ENCODE peak calls at places on chromosome 12, in six cellular contexts. E is hepatocyte; W is substantia nigra; L is mammary epithelial cell; V is CD8-positive, alpha-beta memory T cell; D is heart left ventricle. P is an unnamed sample.
A peak's percentile ranks its signal among the peaks of the same experiment; 100 is the strongest.

GRCh38 chr12:102681747-102682146 is 201.4 kb upstream of the IGF1 start:
- DNase-seq in W (no peak), D (no peak), E (no peak), L (no peak), V (no peak), P (no peak)

GRCh38 chr12:1115471-1116242 is 124.6 kb downstream of the ERC1 start:
- DNase-seq in W (no peak), E (no peak), L (peak; percentile 92), D (no peak), V (no peak), P (no peak)

GRCh38 chr12:114450511-114451300 is 44.8 kb upstream of the TBX5 start:
- DNase-seq in L (no peak), V (no peak), E (no peak), D (no peak), W (no peak), P (no peak)

GRCh38 chr12:76226397-76226796 is 121.8 kb downstream of the BBS10 start:
- DNase-seq in E (no peak), D (no peak), L (no peak), V (no peak), W (no peak), P (no peak)

GRCh38 chr12:132014915-132015280 is 65.2 kb downstream of the EP400 start:
- DNase-seq in W (no peak), E (no peak), L (no peak), D (no peak), V (no peak), P (no peak)

GRCh38 chr12:117142094-117142493 is 42.9 kb upstream of the TESC start:
- DNase-seq in D (no peak), V (no peak), W (no peak), E (no peak), L (no peak), P (no peak)

GRCh38 chr12:13340149-13340548 is 143.6 kb downstream of the EMP1 start:
- DNase-seq in L (peak; percentile 44), D (no peak), E (no peak), W (no peak), V (no peak), P (no peak)

GRCh38 chr12:51846911-51847829 is 1.3 kb downstream of the FIGNL2 start:
- DNase-seq in D (peak; percentile 74), W (no peak), L (no peak), E (peak; percentile 84), V (peak; percentile 15), P (no peak)

GRCh38 chr12:118060301-118061010 is 523 bp downstream of the WSB2 start:
- DNase-seq in L (peak; percentile 14), E (peak; percentile 70), W (peak; percentile 44), D (peak; percentile 79), V (peak; percentile 29), P (peak; percentile 32)

GRCh38 chr12:76879710-76880025 is 849 bp upstream of the CSRP2 start:
- DNase-seq in W (no peak), E (no peak), D (no peak), L (no peak), V (no peak), P (no peak)

GRCh38 chr12:34604631-34605509 is 582.6 kb downstream of the ALG10 start:
- DNase-seq in L (no peak), W (no peak), V (no peak), D (peak; percentile 36), E (no peak), P (no peak)

GRCh38 chr12:57127101-57127709 is 1.1 kb upstream of the LRP1 start:
- DNase-seq in E (peak; percentile 89), L (peak; percentile 70), W (peak; percentile 51), V (peak; percentile 10), D (peak; percentile 82), P (peak; percentile 26)

GRCh38 chr12:6387541-6387940 is 3.6 kb downstream of the LTBR start:
- DNase-seq in V (no peak), D (no peak), L (no peak), E (no peak), W (no peak), P (no peak)

GRCh38 chr12:107775093-107775721 is 703 bp downstream of the ASCL4 start:
- DNase-seq in L (no peak), W (no peak), D (peak; percentile 61), V (no peak), E (peak; percentile 14), P (no peak)

GRCh38 chr12:115320967-115321366 is 637.0 kb upstream of the TBX3 start:
- DNase-seq in D (peak; percentile 63), E (no peak), V (no peak), W (no peak), L (no peak), P (no peak)

GRCh38 chr12:52358575-52359350 is 8.5 kb downstream of the KRT85 start:
- DNase-seq in E (no peak), D (no peak), V (peak; percentile 9), L (no peak), W (no peak), P (no peak)

GRCh38 chr12:123097521-123098084 is 53.3 kb downstream of the PITPNM2 start:
- DNase-seq in E (no peak), D (peak; percentile 81), W (no peak), L (no peak), V (no peak), P (no peak)

GRCh38 chr12:121494093-121494787 is 86.6 kb downstream of the KDM2B start:
- DNase-seq in E (peak; percentile 35), V (peak; percentile 51), W (peak; percentile 7), L (no peak), D (no peak), P (peak; percentile 53)

GRCh38 chr12:63808631-63809030 is 28.9 kb downstream of the RXYLT1 start:
- DNase-seq in W (no peak), L (no peak), E (no peak), V (no peak), D (no peak), P (no peak)

GRCh38 chr12:122167328-122167925 is 6.6 kb downstream of the IL31 start:
- DNase-seq in L (no peak), D (no peak), E (no peak), W (no peak), V (no peak), P (no peak)

GRCh38 chr12:57224973-57225679 is 4.4 kb upstream of the SHMT2 start:
- DNase-seq in L (no peak), V (peak; percentile 44), W (no peak), E (peak; percentile 72), D (no peak), P (peak; percentile 58)

GRCh38 chr12:1808798-1809480 is 11.4 kb upstream of the LRTM2 start:
- DNase-seq in E (no peak), W (no peak), L (no peak), V (no peak), D (peak; percentile 33), P (no peak)

GRCh38 chr12:131671276-131671675 is 39.6 kb upstream of the SFSWAP start:
- DNase-seq in V (no peak), D (no peak), L (no peak), E (no peak), W (no peak), P (no peak)

GRCh38 chr12:91357381-91357780 is 174.8 kb upstream of the DCN start:
- DNase-seq in V (no peak), E (peak; percentile 28), W (no peak), D (no peak), L (no peak), P (no peak)

DNA sequence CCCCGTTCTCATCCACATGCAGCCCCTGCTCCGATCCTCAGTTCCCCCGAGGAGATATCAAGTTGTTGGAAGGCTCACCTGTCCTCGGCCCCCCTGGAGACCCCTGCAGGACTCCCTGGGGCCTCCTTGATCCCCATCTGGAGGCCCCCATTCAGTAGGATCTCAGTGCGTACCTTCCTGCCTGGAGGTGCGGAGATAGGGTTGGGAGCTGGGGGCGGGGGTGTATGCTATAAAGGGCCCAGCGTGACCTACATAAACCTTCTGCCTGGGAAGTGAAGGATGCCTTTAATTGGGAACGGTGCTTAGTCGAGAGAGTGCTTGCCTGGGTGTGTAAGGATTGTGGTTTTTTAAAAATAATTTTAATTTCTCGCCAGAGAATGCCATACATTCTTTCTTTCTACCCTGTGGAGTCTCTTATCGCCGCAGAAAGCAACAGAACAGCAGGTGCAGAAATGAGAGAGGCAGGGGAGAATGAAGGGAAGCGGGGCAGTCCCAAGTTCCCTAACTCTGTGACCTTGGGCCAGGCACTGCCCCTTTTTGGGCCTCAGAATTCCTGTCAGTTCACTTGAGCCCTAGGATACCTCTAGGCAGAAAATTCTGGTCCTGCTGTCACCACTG is 153.7 kb downstream of the TSPAN9 start:
- DNase-seq in L (no peak), E (no peak), D (peak; percentile 32), V (no peak), W (no peak), P (no peak)
- H3K27ac ChIP-seq in L (no peak overlapping the region), E (no peak overlapping the region), D (peak overlapping the region; percentile 70), V (no peak overlapping the region), W (no peak overlapping the region), P (no peak overlapping the region)

DNA sequence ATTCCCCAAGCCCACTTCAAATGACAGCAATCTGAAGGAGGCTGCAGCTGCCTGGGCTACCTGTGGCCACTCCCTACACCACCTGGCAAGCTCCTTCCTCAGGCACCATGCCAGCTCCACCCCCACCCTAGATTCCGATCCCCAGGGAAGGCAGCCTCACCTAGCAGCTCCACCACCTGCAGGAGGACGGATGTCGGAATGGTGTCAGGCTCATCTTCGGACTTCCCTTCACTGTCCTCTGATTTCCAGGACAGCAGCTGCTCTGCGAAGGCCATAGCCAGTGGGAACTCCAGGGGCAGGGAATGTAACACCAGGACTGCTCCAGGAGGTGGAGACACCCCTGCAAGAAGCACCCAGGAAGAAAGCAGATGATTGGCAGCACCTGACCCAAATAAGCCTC is 65.3 kb downstream of the TRAFD1 start:
- DNase-seq in L (peak; percentile 66), V (no peak), W (no peak), D (no peak), E (no peak), P (no peak)
- H3K27ac ChIP-seq in L (no peak overlapping the region), V (no peak overlapping the region), W (peak overlapping the region; percentile 58), D (no peak overlapping the region), E (no peak overlapping the region), P (no peak overlapping the region)

GRCh38 chr12:27965966-27966365 is 6.6 kb downstream of the PTHLH start:
- DNase-seq in L (no peak), V (no peak), D (no peak), E (no peak), W (no peak), P (no peak)
- H3K27ac ChIP-seq in L (peak overlapping the region; percentile 100), V (no peak overlapping the region), D (no peak overlapping the region), E (no peak overlapping the region), W (no peak overlapping the region), P (no peak overlapping the region)

GRCh38 chr12:45257185-45257585 is 41.3 kb downstream of the ANO6 start:
- DNase-seq in V (no peak), L (no peak), E (no peak), W (no peak), D (no peak), P (no peak)

GRCh38 chr12:45259732-45260480 is 44.0 kb downstream of the ANO6 start:
- DNase-seq in W (no peak), E (peak; percentile 68), V (no peak), D (no peak), L (peak; percentile 44), P (no peak)

GRCh38 chr12:45260854-45261253 is 45.0 kb downstream of the ANO6 start:
- DNase-seq in L (no peak), D (no peak), E (no peak), W (no peak), V (no peak), P (no peak)

GRCh38 chr12:45263587-45263986 is 47.7 kb downstream of the ANO6 start:
- DNase-seq in V (no peak), W (no peak), E (no peak), D (no peak), L (no peak), P (no peak)

DNA sequence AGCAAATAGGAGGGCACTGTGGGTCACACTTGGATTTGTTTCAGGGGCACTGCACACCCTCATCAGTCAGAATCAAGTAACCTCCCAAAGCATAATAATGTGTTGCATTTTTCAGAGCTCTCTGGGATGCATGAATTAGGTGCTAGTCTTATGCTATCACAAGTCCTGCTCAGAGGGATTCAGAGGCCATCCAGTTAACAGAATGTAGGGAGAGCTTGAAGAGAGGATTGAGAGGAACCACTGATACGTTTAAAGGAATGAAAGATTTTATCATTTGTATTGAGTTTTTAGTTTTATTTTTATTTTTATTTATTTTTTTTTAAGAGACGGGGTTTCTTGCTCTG is 44.6 kb downstream of the ANO6 start:
- DNase-seq in L (no peak), W (no peak), E (no peak), D (no peak), V (no peak), P (no peak)
- H3K27ac ChIP-seq in L (no peak overlapping the region), W (no peak overlapping the region), E (peak overlapping the region; percentile 78), D (peak overlapping the region; percentile 28), V (no peak overlapping the region), P (no peak overlapping the region)

P was measured in CD4-positive, CD25-positive, alpha-beta regulatory T cell.